ENCODE peak calls at places on chromosomes 3 and 15, in four cellular contexts. One of them, this sample, is unnamed.

GRCh38 chr3:104359546-104359945 is 1007.2 kb upstream of the ALCAM start:
- DNase-seq in right atrium auricular region: no peak
- DNase-seq in stimulated activated CD4-positive, alpha-beta T cell treated with anti-CD3 and anti-CD28 coated beads, Interleukin-12 subunit alpha, Interleukin-12 subunit beta, amount 100 ng/mL, for 4 hours: no peak
- DNase-seq in GM04504: peak
- DNase-seq in this sample: no peak

GRCh38 chr15:39497016-39497758 is 83.7 kb upstream of the THBS1 start:
- DNase-seq in right atrium auricular region: no peak
- DNase-seq in stimulated activated CD4-positive, alpha-beta T cell treated with anti-CD3 and anti-CD28 coated beads, Interleukin-12 subunit alpha, Interleukin-12 subunit beta, amount 100 ng/mL, for 4 hours: no peak
- DNase-seq in GM04504: no peak
- DNase-seq in this sample: no peak

GRCh38 chr3:105387122-105387751 is 20.5 kb downstream of the ALCAM start:
- DNase-seq in right atrium auricular region: no peak
- DNase-seq in stimulated activated CD4-positive, alpha-beta T cell treated with anti-CD3 and anti-CD28 coated beads, Interleukin-12 subunit alpha, Interleukin-12 subunit beta, amount 100 ng/mL, for 4 hours: no peak
- DNase-seq in GM04504: no peak
- DNase-seq in this sample: no peak

GRCh38 chr3:132978464-132978863 is 59.7 kb upstream of the TMEM108 start:
- DNase-seq in right atrium auricular region: no peak
- DNase-seq in stimulated activated CD4-positive, alpha-beta T cell treated with anti-CD3 and anti-CD28 coated beads, Interleukin-12 subunit alpha, Interleukin-12 subunit beta, amount 100 ng/mL, for 4 hours: no peak
- DNase-seq in GM04504: no peak
- DNase-seq in this sample: no peak

GRCh38 chr3:60065227-60065868 is 1015.5 kb upstream of the CFAP20DC start:
- DNase-seq in right atrium auricular region: no peak
- DNase-seq in stimulated activated CD4-positive, alpha-beta T cell treated with anti-CD3 and anti-CD28 coated beads, Interleukin-12 subunit alpha, Interleukin-12 subunit beta, amount 100 ng/mL, for 4 hours: no peak
- DNase-seq in GM04504: no peak
- DNase-seq in this sample: no peak

GRCh38 chr3:197021231-197021630 is 8.4 kb downstream of the MELTF start:
- DNase-seq in right atrium auricular region: no peak
- DNase-seq in stimulated activated CD4-positive, alpha-beta T cell treated with anti-CD3 and anti-CD28 coated beads, Interleukin-12 subunit alpha, Interleukin-12 subunit beta, amount 100 ng/mL, for 4 hours: no peak
- DNase-seq in GM04504: no peak
- DNase-seq in this sample: peak

GRCh38 chr3:184546252-184546651 is 15.3 kb upstream of the EPHB3 start:
- DNase-seq in right atrium auricular region: no peak
- DNase-seq in stimulated activated CD4-positive, alpha-beta T cell treated with anti-CD3 and anti-CD28 coated beads, Interleukin-12 subunit alpha, Interleukin-12 subunit beta, amount 100 ng/mL, for 4 hours: no peak
- DNase-seq in GM04504: no peak
- DNase-seq in this sample: no peak

GRCh38 chr15:88684345-88684744 is 45.5 kb downstream of the ISG20 start:
- DNase-seq in right atrium auricular region: no peak
- DNase-seq in stimulated activated CD4-positive, alpha-beta T cell treated with anti-CD3 and anti-CD28 coated beads, Interleukin-12 subunit alpha, Interleukin-12 subunit beta, amount 100 ng/mL, for 4 hours: no peak
- DNase-seq in GM04504: no peak
- DNase-seq in this sample: no peak

GRCh38 chr3:169264711-169265110 is 398.8 kb downstream of the MECOM start:
- DNase-seq in right atrium auricular region: peak
- DNase-seq in stimulated activated CD4-positive, alpha-beta T cell treated with anti-CD3 and anti-CD28 coated beads, Interleukin-12 subunit alpha, Interleukin-12 subunit beta, amount 100 ng/mL, for 4 hours: no peak
- DNase-seq in GM04504: no peak
- DNase-seq in this sample: no peak

GRCh38 chr3:126053513-126053912 is 30.4 kb downstream of the SLC41A3 start:
- DNase-seq in right atrium auricular region: peak
- DNase-seq in stimulated activated CD4-positive, alpha-beta T cell treated with anti-CD3 and anti-CD28 coated beads, Interleukin-12 subunit alpha, Interleukin-12 subunit beta, amount 100 ng/mL, for 4 hours: no peak
- DNase-seq in GM04504: no peak
- DNase-seq in this sample: no peak

GRCh38 chr15:95019907-95020306 is 788.5 kb downstream of the MCTP2 start:
- DNase-seq in right atrium auricular region: no peak
- DNase-seq in stimulated activated CD4-positive, alpha-beta T cell treated with anti-CD3 and anti-CD28 coated beads, Interleukin-12 subunit alpha, Interleukin-12 subunit beta, amount 100 ng/mL, for 4 hours: no peak
- DNase-seq in GM04504: no peak
- DNase-seq in this sample: no peak

GRCh38 chr15:29677871-29678431 is 144.3 kb downstream of the TJP1 start:
- DNase-seq in right atrium auricular region: no peak
- DNase-seq in stimulated activated CD4-positive, alpha-beta T cell treated with anti-CD3 and anti-CD28 coated beads, Interleukin-12 subunit alpha, Interleukin-12 subunit beta, amount 100 ng/mL, for 4 hours: no peak
- DNase-seq in GM04504: no peak
- DNase-seq in this sample: no peak

GRCh38 chr15:71364117-71364584 is 248.9 kb downstream of the THSD4 start:
- DNase-seq in right atrium auricular region: no peak
- DNase-seq in stimulated activated CD4-positive, alpha-beta T cell treated with anti-CD3 and anti-CD28 coated beads, Interleukin-12 subunit alpha, Interleukin-12 subunit beta, amount 100 ng/mL, for 4 hours: no peak
- DNase-seq in GM04504: no peak
- DNase-seq in this sample: no peak

GRCh38 chr3:66885326-66886000 is 112.6 kb upstream of the KBTBD8 start:
- DNase-seq in right atrium auricular region: no peak
- DNase-seq in stimulated activated CD4-positive, alpha-beta T cell treated with anti-CD3 and anti-CD28 coated beads, Interleukin-12 subunit alpha, Interleukin-12 subunit beta, amount 100 ng/mL, for 4 hours: no peak
- DNase-seq in GM04504: no peak
- DNase-seq in this sample: no peak

GRCh38 chr3:109773006-109773405 is 435.7 kb upstream of the DPPA4 start:
- DNase-seq in right atrium auricular region: no peak
- DNase-seq in stimulated activated CD4-positive, alpha-beta T cell treated with anti-CD3 and anti-CD28 coated beads, Interleukin-12 subunit alpha, Interleukin-12 subunit beta, amount 100 ng/mL, for 4 hours: no peak
- DNase-seq in GM04504: no peak
- DNase-seq in this sample: no peak

GRCh38 chr15:89016549-89017041 is 71.7 kb upstream of the ABHD2 start:
- DNase-seq in right atrium auricular region: no peak
- DNase-seq in stimulated activated CD4-positive, alpha-beta T cell treated with anti-CD3 and anti-CD28 coated beads, Interleukin-12 subunit alpha, Interleukin-12 subunit beta, amount 100 ng/mL, for 4 hours: no peak
- DNase-seq in GM04504: no peak
- DNase-seq in this sample: no peak

GRCh38 chr15:37751401-37751800 is 183.0 kb upstream of the TMCO5A start:
- DNase-seq in right atrium auricular region: no peak
- DNase-seq in stimulated activated CD4-positive, alpha-beta T cell treated with anti-CD3 and anti-CD28 coated beads, Interleukin-12 subunit alpha, Interleukin-12 subunit beta, amount 100 ng/mL, for 4 hours: no peak
- DNase-seq in GM04504: no peak
- DNase-seq in this sample: no peak

GRCh38 chr3:31346542-31346979 is 186.2 kb upstream of the STT3B start:
- DNase-seq in right atrium auricular region: no peak
- DNase-seq in stimulated activated CD4-positive, alpha-beta T cell treated with anti-CD3 and anti-CD28 coated beads, Interleukin-12 subunit alpha, Interleukin-12 subunit beta, amount 100 ng/mL, for 4 hours: no peak
- DNase-seq in GM04504: no peak
- DNase-seq in this sample: no peak

GRCh38 chr3:132659370-132660055 is at the start of gene ACAD11:
- DNase-seq in right atrium auricular region: peak
- DNase-seq in stimulated activated CD4-positive, alpha-beta T cell treated with anti-CD3 and anti-CD28 coated beads, Interleukin-12 subunit alpha, Interleukin-12 subunit beta, amount 100 ng/mL, for 4 hours: peak
- DNase-seq in GM04504: peak
- DNase-seq in this sample: peak

GRCh38 chr15:66654718-66655375 is 47.2 kb upstream of the SMAD6 start:
- DNase-seq in right atrium auricular region: no peak
- DNase-seq in stimulated activated CD4-positive, alpha-beta T cell treated with anti-CD3 and anti-CD28 coated beads, Interleukin-12 subunit alpha, Interleukin-12 subunit beta, amount 100 ng/mL, for 4 hours: peak
- DNase-seq in GM04504: no peak
- DNase-seq in this sample: no peak

GRCh38 chr3:144289057-144289456 is 317.4 kb downstream of the DIPK2A start:
- DNase-seq in right atrium auricular region: no peak
- DNase-seq in stimulated activated CD4-positive, alpha-beta T cell treated with anti-CD3 and anti-CD28 coated beads, Interleukin-12 subunit alpha, Interleukin-12 subunit beta, amount 100 ng/mL, for 4 hours: no peak
- DNase-seq in GM04504: no peak
- DNase-seq in this sample: no peak

GRCh38 chr15:78340243-78341056 is at the start of gene CRABP1:
- DNase-seq in right atrium auricular region: no peak
- DNase-seq in stimulated activated CD4-positive, alpha-beta T cell treated with anti-CD3 and anti-CD28 coated beads, Interleukin-12 subunit alpha, Interleukin-12 subunit beta, amount 100 ng/mL, for 4 hours: no peak
- DNase-seq in GM04504: no peak
- DNase-seq in this sample: no peak

GRCh38 chr15:65962187-65962586 is 92.9 kb downstream of the RAB11A start:
- DNase-seq in right atrium auricular region: no peak
- DNase-seq in stimulated activated CD4-positive, alpha-beta T cell treated with anti-CD3 and anti-CD28 coated beads, Interleukin-12 subunit alpha, Interleukin-12 subunit beta, amount 100 ng/mL, for 4 hours: no peak
- DNase-seq in GM04504: no peak
- DNase-seq in this sample: no peak

GRCh38 chr3:47577583-47578118 is 1.0 kb downstream of the CSPG5 start:
- DNase-seq in right atrium auricular region: no peak
- DNase-seq in stimulated activated CD4-positive, alpha-beta T cell treated with anti-CD3 and anti-CD28 coated beads, Interleukin-12 subunit alpha, Interleukin-12 subunit beta, amount 100 ng/mL, for 4 hours: no peak
- DNase-seq in GM04504: no peak
- DNase-seq in this sample: no peak